ENCODE peak calls at places on chromosomes 7 and 10, in four cellular contexts. L, Y, E and J are unnamed samples.

GRCh38 chr7:121305109-121305508 is 23.7 kb upstream of the WNT16 start:
- DNase-seq in L (no peak), Y (no peak), E (no peak), J (no peak)

GRCh38 chr10:89466599-89467035 is 52.2 kb downstream of the IFIT5 start:
- DNase-seq in E (peak), L (peak), Y (peak), J (no peak)

GRCh38 chr7:93062599-93062998 is 55.2 kb downstream of the SAMD9 start:
- DNase-seq in L (no peak), E (no peak), Y (no peak), J (no peak)

GRCh38 chr10:121243899-121244241 is 354.4 kb downstream of the FGFR2 start:
- DNase-seq in L (no peak), Y (no peak), E (no peak), J (no peak)

GRCh38 chr10:1270906-1271305 is 214.7 kb downstream of the WDR37 start:
- DNase-seq in E (no peak), L (no peak), Y (no peak), J (no peak)

GRCh38 chr10:50600286-50600685 is 23.5 kb downstream of the SGMS1 start:
- DNase-seq in L (peak), Y (no peak), E (no peak), J (no peak)

GRCh38 chr10:114498413-114499111 is 94.3 kb upstream of the AFAP1L2 start:
- DNase-seq in Y (no peak), L (no peak), E (no peak), J (no peak)

GRCh38 chr7:22332481-22332880 is 24.5 kb downstream of the RAPGEF5 start:
- DNase-seq in Y (no peak), L (no peak), E (no peak), J (no peak)

GRCh38 chr7:98241674-98242241 is 10.3 kb downstream of the TECPR1 start:
- DNase-seq in Y (no peak), L (no peak), E (no peak), J (no peak)

DNA sequence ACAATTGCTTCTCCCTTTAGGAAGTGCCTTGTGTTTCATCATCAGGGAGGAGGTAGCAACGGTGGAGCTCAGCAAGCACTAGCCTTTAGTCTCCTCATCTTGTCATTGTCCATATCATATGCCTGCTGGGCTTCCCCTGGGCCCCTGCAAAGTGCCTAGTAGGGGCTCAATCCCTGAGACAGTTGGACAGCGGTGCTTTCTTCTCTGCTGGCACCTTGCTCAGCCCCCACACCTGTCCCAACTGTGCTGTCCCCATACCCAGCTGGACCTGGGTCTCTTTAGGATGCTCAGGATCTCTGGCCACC is 5.5 kb downstream of the SMARCD3 start:
- DNase-seq in E (no peak), L (no peak), Y (no peak), J (no peak)
- H3K4me3 ChIP-seq in E (no peak), L (no peak), Y (no peak), J (no peak)

GRCh38 chr10:61138728-61139127 is 194.7 kb upstream of the RHOBTB1 start:
- DNase-seq in E (no peak), L (no peak), Y (no peak), J (no peak)

GRCh38 chr10:61142987-61143386 is 199.0 kb upstream of the RHOBTB1 start:
- DNase-seq in L (no peak), E (no peak), Y (no peak), J (no peak)

GRCh38 chr10:61136151-61136550 is 192.2 kb upstream of the RHOBTB1 start:
- DNase-seq in E (no peak), Y (no peak), L (peak), J (no peak)

GRCh38 chr10:61140765-61141392 is 196.9 kb upstream of the RHOBTB1 start:
- DNase-seq in L (peak), Y (peak), E (peak), J (peak)

DNA sequence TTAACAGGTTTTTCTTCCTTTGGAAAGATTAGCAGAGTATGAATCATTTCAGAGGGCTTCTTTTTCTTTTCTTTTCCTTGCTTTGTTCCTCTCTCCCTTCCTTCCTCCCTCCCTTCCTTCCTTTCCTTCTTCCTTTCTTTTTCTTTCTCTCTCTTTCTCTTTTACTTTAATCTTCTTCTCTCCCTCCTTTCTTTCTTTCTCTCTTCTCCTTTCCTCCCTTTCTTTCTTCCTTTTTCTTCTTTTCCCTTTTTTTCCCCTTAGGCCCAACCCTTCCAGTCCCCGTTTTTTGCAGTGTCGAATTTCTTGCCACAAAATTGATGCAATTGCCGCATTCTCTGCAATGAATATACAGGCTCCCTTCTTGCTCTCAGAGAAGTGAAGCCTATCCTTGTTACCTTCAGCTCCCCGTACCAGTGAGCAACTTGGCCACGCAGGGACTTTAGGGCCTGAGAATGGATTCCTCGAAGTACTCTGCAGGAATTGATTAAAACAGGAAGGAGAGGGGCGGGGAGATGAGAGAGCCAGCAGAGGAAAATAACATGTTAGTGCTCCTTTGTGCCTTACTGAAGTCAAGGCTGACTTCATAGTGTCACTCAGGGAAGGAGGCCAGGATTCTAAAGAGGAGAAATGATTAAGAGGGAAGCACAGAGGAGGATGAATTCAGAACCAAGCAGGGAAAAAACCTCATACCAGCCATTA is 195.4 kb upstream of the RHOBTB1 start:
- DNase-seq in Y (no peak), L (no peak), E (no peak), J (no peak)
- TF ChIP-seq CTCF in Y (no peak), L (no peak), E (no peak), J (no peak)

GRCh38 chr7:23520582-23520981 is 11.2 kb downstream of the TRA2A start:
- DNase-seq in E (no peak), L (peak), Y (no peak), J (no peak)
- H3K4me3 ChIP-seq in E (no peak), L (no peak), Y (no peak), J (no peak)

DNA sequence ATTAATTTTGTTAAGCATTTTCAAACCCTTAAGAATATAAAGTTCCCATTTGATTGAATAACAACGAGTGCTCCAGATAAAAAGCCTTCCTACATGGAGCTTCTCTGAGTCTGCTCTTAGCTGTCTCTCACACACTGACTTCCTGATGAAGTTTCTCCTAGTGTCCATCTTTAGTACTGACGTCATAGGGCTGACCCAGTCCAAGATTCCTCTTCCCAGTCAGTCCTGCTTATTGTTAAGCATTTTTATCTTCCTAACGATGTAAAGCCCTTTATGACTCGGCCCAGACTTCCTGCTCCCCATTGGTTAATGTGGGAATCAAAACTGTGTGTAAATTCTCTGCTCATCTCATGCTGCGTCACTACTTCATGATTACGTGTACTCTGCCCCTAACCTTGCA is 398.8 kb downstream of the TFEC start:
- DNase-seq in Y (no peak), L (no peak), E (peak), J (no peak)
- TF ChIP-seq CTCF in Y (no peak), L (no peak), E (no peak), J (no peak)